ENCODE peak calls at places on chromosomes 7 and 10, in seven cellular contexts. I, D, U, W, J, S and H are unnamed samples.

GRCh38 chr10:35822316-35822715 is 180.2 kb upstream of the FZD8 start:
- DNase-seq in I (peak; percentile 67), W (no peak), J (peak; percentile 79), D (peak; percentile 54), U (no peak), S (peak; percentile 16), H (no peak)

GRCh38 chr7:29915481-29916215 is 74.0 kb downstream of the SCRN1 start:
- DNase-seq in U (no peak), W (no peak), S (no peak), D (peak; percentile 31), I (no peak), J (no peak), H (no peak)

GRCh38 chr10:126170367-126170766 is 217.9 kb downstream of the ADAM12 start:
- DNase-seq in I (no peak), W (no peak), J (no peak), U (no peak), S (no peak), D (no peak), H (no peak)

GRCh38 chr10:55091691-55092328 is 290.8 kb upstream of the PCDH15 start:
- DNase-seq in J (no peak), I (no peak), D (peak; percentile 1), W (no peak), S (no peak), U (no peak), H (peak; percentile 0)

GRCh38 chr10:25441270-25441669 is 266.5 kb downstream of the GPR158 start:
- DNase-seq in I (no peak), S (no peak), W (no peak), D (no peak), U (no peak), J (no peak), H (no peak)

GRCh38 chr7:116788542-116789197 is 73.7 kb upstream of the CAPZA2 start:
- DNase-seq in S (no peak), J (no peak), U (no peak), W (no peak), I (no peak), D (peak; percentile 58), H (no peak)

GRCh38 chr7:601573-602340 is 82.1 kb upstream of the PDGFA start:
- DNase-seq in J (peak; percentile 47), I (no peak), W (peak; percentile 93), D (peak; percentile 19), S (peak; percentile 81), U (peak; percentile 49), H (peak; percentile 71)

GRCh38 chr7:111765936-111766643 is 203.8 kb upstream of the IMMP2L start:
- DNase-seq in D (peak; percentile 28), U (no peak), W (no peak), J (no peak), I (no peak), S (no peak), H (no peak)

GRCh38 chr10:98224509-98224908 is 43.5 kb downstream of the LOXL4 start:
- DNase-seq in S (no peak), I (no peak), W (no peak), U (no peak), D (peak; percentile 57), J (no peak), H (no peak)

GRCh38 chr7:151616443-151617213 is 96.9 kb upstream of the RHEB start:
- DNase-seq in J (no peak), U (no peak), I (no peak), D (no peak), S (no peak), W (no peak), H (no peak)

GRCh38 chr7:108001759-108002725 is 919 bp downstream of the LAMB1 start:
- DNase-seq in I (no peak), S (no peak), J (peak; percentile 66), D (peak; percentile 41), U (no peak), W (no peak), H (peak; percentile 16)

GRCh38 chr7:108000875-108001758 is 1.8 kb downstream of the LAMB1 start:
- DNase-seq in W (no peak), J (peak; percentile 55), I (no peak), D (peak; percentile 30), S (no peak), U (no peak), H (no peak)

GRCh38 chr7:108004220-108005142 is 1.5 kb upstream of the LAMB1 start:
- DNase-seq in S (no peak), W (no peak), D (peak; percentile 70), U (no peak), J (no peak), I (no peak), H (no peak)

GRCh38 chr7:108003591-108003935 is 602 bp upstream of the LAMB1 start:
- DNase-seq in I (no peak), D (no peak), W (no peak), J (no peak), S (no peak), U (no peak), H (no peak)

DNA sequence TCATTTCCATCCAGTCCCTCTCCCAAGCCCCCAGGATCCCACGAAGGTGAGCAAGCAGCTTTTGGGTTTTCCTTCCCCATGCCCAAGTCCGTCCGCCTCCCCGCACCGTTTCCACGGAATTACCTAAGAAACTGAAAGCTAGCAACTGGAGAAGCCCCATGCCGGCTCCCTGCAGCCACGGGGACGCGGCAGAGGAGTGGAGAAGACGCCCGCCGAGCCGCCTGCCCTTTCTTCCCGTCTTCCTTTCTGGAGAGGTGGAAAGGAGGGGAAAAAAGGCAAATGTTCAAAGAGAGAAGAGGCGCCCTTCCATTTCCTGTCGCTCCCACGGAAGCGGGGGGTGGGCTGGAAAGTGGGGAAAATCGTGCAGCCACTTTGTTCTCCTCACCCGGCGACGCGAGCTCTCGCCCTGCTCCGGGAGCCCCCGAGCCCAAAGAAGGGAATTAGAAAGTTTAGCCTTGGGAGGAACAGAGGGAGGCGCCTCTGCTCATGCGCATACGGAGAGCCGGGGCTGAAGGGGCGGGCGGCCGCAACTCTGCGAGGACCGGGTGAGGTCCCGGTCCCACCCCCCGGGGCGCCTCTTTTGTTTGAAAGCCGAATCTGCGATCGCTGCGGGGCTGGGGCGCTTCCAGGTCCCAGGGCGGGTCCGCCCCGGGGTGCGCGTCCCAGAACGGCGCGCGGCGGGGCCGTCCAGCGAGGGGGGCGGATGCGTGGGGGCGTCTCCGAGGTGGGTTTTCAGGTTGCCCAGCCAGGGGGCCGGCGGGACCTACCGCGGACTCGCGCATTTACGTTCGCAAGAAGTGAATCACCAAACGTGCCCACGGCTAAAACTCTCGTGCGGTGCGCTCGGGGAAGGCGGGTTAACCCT is at the start of gene LAMB1:
- DNase-seq in U (no peak), I (no peak), D (peak; percentile 65), W (peak; percentile 72), J (peak; percentile 79), S (no peak), H (peak; percentile 37)
- TF ChIP-seq POLR2A in U (no peak), I (no peak), D (peak; percentile 23), W (no peak), J (peak; percentile 26), S (no peak), H (no peak)

DNA sequence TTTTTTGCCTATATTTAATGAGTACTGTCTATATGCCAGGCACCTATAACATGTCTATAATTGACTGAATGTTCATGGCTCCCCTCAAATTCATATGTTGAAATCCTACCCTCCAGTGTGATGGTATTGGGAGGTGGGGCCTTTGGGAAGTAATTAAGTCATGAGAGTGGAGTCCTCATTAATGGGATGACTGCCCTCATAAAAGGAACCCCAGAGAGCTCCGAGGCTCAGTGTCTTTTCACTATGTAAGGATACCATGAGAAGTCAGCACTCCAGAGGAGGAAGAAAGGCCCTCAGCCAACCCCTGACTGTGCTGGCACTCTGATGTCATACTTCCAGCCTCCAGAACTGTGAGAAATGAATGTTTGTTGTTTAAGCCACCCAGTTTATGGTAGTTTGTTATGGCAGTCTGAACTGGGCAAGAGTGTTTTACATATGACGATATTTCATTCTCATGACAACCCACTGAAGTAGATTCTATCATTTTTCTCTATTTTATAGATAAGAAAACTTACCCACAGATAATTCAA is 61.1 kb upstream of the PCGF5 start:
- DNase-seq in J (no peak), I (no peak), W (no peak), U (no peak), S (no peak), D (no peak), H (no peak)
- TF ChIP-seq POLR2A in J (no peak), I (no peak), W (no peak), U (no peak), S (no peak), D (no peak), H (no peak)

GRCh38 chr10:73552819-73553218 is 38.3 kb downstream of the USP54 start:
- DNase-seq in U (no peak), I (no peak), W (no peak), S (no peak), J (no peak), D (no peak), H (no peak)
- TF ChIP-seq POLR2A in U (no peak), I (no peak), W (no peak), S (no peak), J (no peak), D (no peak), H (no peak)

GRCh38 chr10:102420810-102421644 is at the start of gene FBXL15:
- DNase-seq in J (peak; percentile 96), I (peak; percentile 98), U (peak; percentile 89), S (peak; percentile 95), D (peak; percentile 95), W (peak; percentile 98), H (peak; percentile 97)
- TF ChIP-seq POLR2A in J (no peak), I (no peak), U (peak; percentile 79), S (peak; percentile 48), D (peak; percentile 23), W (no peak), H (peak; percentile 54)

DNA sequence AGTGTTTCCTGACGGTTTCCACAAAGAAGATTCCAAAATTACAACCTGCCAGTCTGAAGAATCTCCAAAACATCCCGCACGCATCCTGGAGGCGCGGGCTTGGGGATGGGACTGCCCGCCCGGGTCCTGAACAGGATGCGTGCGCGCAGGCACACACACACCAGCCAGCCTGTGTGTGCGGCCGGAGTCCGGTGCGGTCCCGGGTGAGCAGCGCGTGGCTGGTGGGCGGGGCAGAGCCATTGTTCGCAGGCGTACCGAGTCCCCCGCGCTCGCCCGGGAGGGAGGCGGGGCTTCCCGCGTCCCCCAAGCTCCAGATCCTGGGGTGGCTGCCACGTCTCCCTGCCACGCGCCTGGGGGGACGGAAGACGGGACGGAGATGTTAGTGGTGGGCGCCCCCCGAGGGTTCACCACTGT is 675 bp upstream of the SCD start:
- DNase-seq in U (peak; percentile 32), J (peak; percentile 84), D (peak; percentile 70), W (peak; percentile 90), S (peak; percentile 62), I (no peak), H (peak; percentile 75)
- TF ChIP-seq POLR2A in U (no peak), J (no peak), D (no peak), W (no peak), S (no peak), I (no peak), H (no peak)

GRCh38 chr7:5532520-5533335 is 109.1 kb upstream of the TNRC18 start:
- DNase-seq in W (peak; percentile 98), S (peak; percentile 93), I (peak; percentile 77), J (peak; percentile 72), U (peak; percentile 82), D (no peak), H (peak; percentile 81)
- TF ChIP-seq POLR2A in W (no peak), S (peak; percentile 48), I (no peak), J (no peak), U (no peak), D (no peak), H (peak; percentile 66)

GRCh38 chr10:5692476-5693358 is 8.1 kb downstream of the TASOR2 start:
- DNase-seq in D (peak; percentile 19), S (peak; percentile 45), J (peak; percentile 78), U (peak; percentile 32), W (peak; percentile 91), I (no peak), H (peak; percentile 46)
- TF ChIP-seq POLR2A in D (no peak), S (no peak), J (no peak), U (peak; percentile 73), W (no peak), I (no peak), H (peak; percentile 50)